ENCODE peak calls at places on chromosomes 16 and 17, in six cellular contexts. One of them, this sample, is unnamed.

GRCh38 chr17:7471729-7472128 is 7.7 kb downstream of the ZBTB4 start:
- DNase-seq in CD4-positive, CD25-positive, alpha-beta regulatory T cell: no peak
- DNase-seq in hepatocyte: no peak
- DNase-seq in A673: no peak
- DNase-seq in Panc1: no peak
- DNase-seq in MM.1S: no peak
- DNase-seq in this sample: no peak

GRCh38 chr16:56914896-56915295 is 17.0 kb upstream of the HERPUD1 start:
- DNase-seq in hepatocyte: no peak
- DNase-seq in MM.1S: no peak
- DNase-seq in A673: no peak
- DNase-seq in Panc1: no peak
- DNase-seq in CD4-positive, CD25-positive, alpha-beta regulatory T cell: no peak
- DNase-seq in this sample: no peak

GRCh38 chr17:8488931-8489330 is 53.2 kb downstream of the NDEL1 start:
- DNase-seq in MM.1S: no peak
- DNase-seq in Panc1: peak; percentile 25
- DNase-seq in A673: peak; percentile 25
- DNase-seq in hepatocyte: peak; percentile 71
- DNase-seq in CD4-positive, CD25-positive, alpha-beta regulatory T cell: no peak
- DNase-seq in this sample: no peak

GRCh38 chr16:53323924-53324323 is 110.3 kb upstream of the RBL2 start:
- DNase-seq in Panc1: no peak
- DNase-seq in A673: no peak
- DNase-seq in hepatocyte: no peak
- DNase-seq in CD4-positive, CD25-positive, alpha-beta regulatory T cell: no peak
- DNase-seq in MM.1S: no peak
- DNase-seq in this sample: no peak

GRCh38 chr17:71681427-71682173 is 439.2 kb upstream of the SOX9 start:
- DNase-seq in MM.1S: no peak
- DNase-seq in hepatocyte: peak; percentile 50
- DNase-seq in CD4-positive, CD25-positive, alpha-beta regulatory T cell: no peak
- DNase-seq in Panc1: no peak
- DNase-seq in A673: no peak
- DNase-seq in this sample: peak; percentile 57

GRCh38 chr17:31580331-31581021 is 189.0 kb downstream of the RAB11FIP4 start:
- DNase-seq in A673: no peak
- DNase-seq in MM.1S: no peak
- DNase-seq in Panc1: no peak
- DNase-seq in hepatocyte: no peak
- DNase-seq in CD4-positive, CD25-positive, alpha-beta regulatory T cell: no peak
- DNase-seq in this sample: no peak

GRCh38 chr16:67537270-67537635 is 8.6 kb downstream of the RIPOR1 start:
- DNase-seq in hepatocyte: peak; percentile 81
- DNase-seq in Panc1: no peak
- DNase-seq in MM.1S: no peak
- DNase-seq in A673: no peak
- DNase-seq in CD4-positive, CD25-positive, alpha-beta regulatory T cell: no peak
- DNase-seq in this sample: peak; percentile 54

GRCh38 chr17:70320642-70321345 is 151.5 kb downstream of the KCNJ2 start:
- DNase-seq in hepatocyte: peak; percentile 27
- DNase-seq in Panc1: no peak
- DNase-seq in A673: peak; percentile 32
- DNase-seq in MM.1S: no peak
- DNase-seq in CD4-positive, CD25-positive, alpha-beta regulatory T cell: no peak
- DNase-seq in this sample: no peak

GRCh38 chr16:50585331-50585776 is 37.2 kb downstream of the NKD1 start:
- DNase-seq in A673: no peak
- DNase-seq in CD4-positive, CD25-positive, alpha-beta regulatory T cell: no peak
- DNase-seq in hepatocyte: peak; percentile 32
- DNase-seq in MM.1S: no peak
- DNase-seq in Panc1: no peak
- DNase-seq in this sample: peak; percentile 49

GRCh38 chr16:19104591-19104990 is 9.2 kb upstream of the ITPRIPL2 start:
- DNase-seq in CD4-positive, CD25-positive, alpha-beta regulatory T cell: no peak
- DNase-seq in Panc1: no peak
- DNase-seq in MM.1S: no peak
- DNase-seq in hepatocyte: no peak
- DNase-seq in A673: no peak
- DNase-seq in this sample: no peak

GRCh38 chr17:31967643-31968042 is 30.8 kb downstream of the SUZ12 start:
- DNase-seq in CD4-positive, CD25-positive, alpha-beta regulatory T cell: no peak
- DNase-seq in hepatocyte: no peak
- DNase-seq in MM.1S: no peak
- DNase-seq in Panc1: no peak
- DNase-seq in A673: no peak
- DNase-seq in this sample: no peak

GRCh38 chr16:70725912-70726828 is 40.3 kb upstream of the MTSS2 start:
- DNase-seq in CD4-positive, CD25-positive, alpha-beta regulatory T cell: no peak
- DNase-seq in A673: no peak
- DNase-seq in Panc1: no peak
- DNase-seq in MM.1S: no peak
- DNase-seq in hepatocyte: peak; percentile 40
- DNase-seq in this sample: no peak

GRCh38 chr17:79562806-79563141 is 48.1 kb downstream of the RBFOX3 start:
- DNase-seq in Panc1: no peak
- DNase-seq in MM.1S: no peak
- DNase-seq in hepatocyte: no peak
- DNase-seq in A673: no peak
- DNase-seq in CD4-positive, CD25-positive, alpha-beta regulatory T cell: no peak
- DNase-seq in this sample: no peak

GRCh38 chr17:81511550-81511799 is 1.1 kb downstream of the ACTG1 start:
- DNase-seq in hepatocyte: no peak
- DNase-seq in CD4-positive, CD25-positive, alpha-beta regulatory T cell: no peak
- DNase-seq in Panc1: no peak
- DNase-seq in A673: no peak
- DNase-seq in MM.1S: no peak
- DNase-seq in this sample: no peak

GRCh38 chr17:27381007-27381501 is 75.2 kb upstream of the KSR1 start:
- DNase-seq in CD4-positive, CD25-positive, alpha-beta regulatory T cell: peak; percentile 67
- DNase-seq in MM.1S: peak; percentile 68
- DNase-seq in hepatocyte: peak; percentile 75
- DNase-seq in Panc1: no peak
- DNase-seq in A673: peak; percentile 69
- DNase-seq in this sample: peak; percentile 56

GRCh38 chr16:74107795-74108610 is 188.6 kb upstream of the PSMD7 start:
- DNase-seq in hepatocyte: peak; percentile 60
- DNase-seq in A673: peak; percentile 79
- DNase-seq in CD4-positive, CD25-positive, alpha-beta regulatory T cell: no peak
- DNase-seq in Panc1: peak; percentile 24
- DNase-seq in MM.1S: peak; percentile 49
- DNase-seq in this sample: peak; percentile 60

GRCh38 chr17:46264456-46265198 is 30.3 kb upstream of the LRRC37A start:
- DNase-seq in A673: no peak
- DNase-seq in hepatocyte: peak; percentile 72
- DNase-seq in CD4-positive, CD25-positive, alpha-beta regulatory T cell: peak; percentile 45
- DNase-seq in MM.1S: no peak
- DNase-seq in Panc1: peak; percentile 61
- DNase-seq in this sample: no peak

GRCh38 chr17:68509151-68510057 is 2.8 kb upstream of the PRKAR1A start:
- DNase-seq in hepatocyte: no peak
- DNase-seq in Panc1: no peak
- DNase-seq in A673: peak; percentile 14
- DNase-seq in CD4-positive, CD25-positive, alpha-beta regulatory T cell: no peak
- DNase-seq in MM.1S: peak; percentile 47
- DNase-seq in this sample: peak; percentile 58

GRCh38 chr16:49437344-49437743 is 63.7 kb downstream of the C16orf78 start:
- DNase-seq in A673: no peak
- DNase-seq in hepatocyte: no peak
- DNase-seq in MM.1S: no peak
- DNase-seq in CD4-positive, CD25-positive, alpha-beta regulatory T cell: no peak
- DNase-seq in Panc1: no peak
- DNase-seq in this sample: no peak

GRCh38 chr16:17283022-17283421 is 187.7 kb downstream of the XYLT1 start:
- DNase-seq in CD4-positive, CD25-positive, alpha-beta regulatory T cell: no peak
- DNase-seq in MM.1S: no peak
- DNase-seq in A673: no peak
- DNase-seq in hepatocyte: no peak
- DNase-seq in Panc1: no peak
- DNase-seq in this sample: no peak

GRCh38 chr17:52048503-52048902 is 110.0 kb downstream of the CA10 start:
- DNase-seq in CD4-positive, CD25-positive, alpha-beta regulatory T cell: no peak
- DNase-seq in hepatocyte: no peak
- DNase-seq in MM.1S: no peak
- DNase-seq in A673: no peak
- DNase-seq in Panc1: no peak
- DNase-seq in this sample: no peak

GRCh38 chr16:59697746-59698145 is 963.6 kb upstream of the GOT2 start:
- DNase-seq in CD4-positive, CD25-positive, alpha-beta regulatory T cell: no peak
- DNase-seq in A673: no peak
- DNase-seq in Panc1: no peak
- DNase-seq in MM.1S: no peak
- DNase-seq in hepatocyte: no peak
- DNase-seq in this sample: no peak

GRCh38 chr16:50718061-50718760 is 23.7 kb upstream of the CYLD start:
- DNase-seq in CD4-positive, CD25-positive, alpha-beta regulatory T cell: no peak
- DNase-seq in hepatocyte: no peak
- DNase-seq in A673: no peak
- DNase-seq in Panc1: no peak
- DNase-seq in MM.1S: no peak
- DNase-seq in this sample: no peak

GRCh38 chr17:73293031-73293430 is 18.8 kb downstream of the CDC42EP4 start:
- DNase-seq in hepatocyte: no peak
- DNase-seq in MM.1S: no peak
- DNase-seq in Panc1: no peak
- DNase-seq in A673: no peak
- DNase-seq in CD4-positive, CD25-positive, alpha-beta regulatory T cell: no peak
- DNase-seq in this sample: no peak

GRCh38 chr17:73293480-73293911 is 18.3 kb downstream of the CDC42EP4 start:
- DNase-seq in hepatocyte: peak; percentile 68
- DNase-seq in A673: no peak
- DNase-seq in MM.1S: no peak
- DNase-seq in CD4-positive, CD25-positive, alpha-beta regulatory T cell: no peak
- DNase-seq in Panc1: no peak
- DNase-seq in this sample: no peak

GRCh38 chr17:73290399-73291259 is 21.2 kb downstream of the CDC42EP4 start:
- DNase-seq in hepatocyte: no peak
- DNase-seq in Panc1: no peak
- DNase-seq in MM.1S: peak; percentile 48
- DNase-seq in A673: no peak
- DNase-seq in CD4-positive, CD25-positive, alpha-beta regulatory T cell: no peak
- DNase-seq in this sample: no peak

GRCh38 chr17:73291260-73291801 is 20.5 kb downstream of the CDC42EP4 start:
- DNase-seq in MM.1S: peak; percentile 78
- DNase-seq in hepatocyte: no peak
- DNase-seq in CD4-positive, CD25-positive, alpha-beta regulatory T cell: no peak
- DNase-seq in A673: no peak
- DNase-seq in Panc1: no peak
- DNase-seq in this sample: peak; percentile 73

GRCh38 chr17:73292031-73292531 is 19.7 kb downstream of the CDC42EP4 start:
- DNase-seq in hepatocyte: no peak
- DNase-seq in MM.1S: no peak
- DNase-seq in A673: no peak
- DNase-seq in Panc1: no peak
- DNase-seq in CD4-positive, CD25-positive, alpha-beta regulatory T cell: no peak
- DNase-seq in this sample: no peak
- H3K4me1 ChIP-seq in hepatocyte: peaks cover 54% of the 10 kb centered on the region
- H3K4me1 ChIP-seq in MM.1S: peaks cover 21% of the 10 kb centered on the region
- H3K4me1 ChIP-seq in A673: no peaks in the 10 kb centered on the region
- H3K4me1 ChIP-seq in Panc1: peaks cover 76% of the 10 kb centered on the region
- H3K4me1 ChIP-seq in CD4-positive, CD25-positive, alpha-beta regulatory T cell: peaks cover 6% of the 10 kb centered on the region
- H3K4me1 ChIP-seq in this sample: peaks cover 33% of the 10 kb centered on the region

GRCh38 chr17:78124081-78124835 is 4.3 kb downstream of the TMC6 start:
- DNase-seq in hepatocyte: no peak
- DNase-seq in CD4-positive, CD25-positive, alpha-beta regulatory T cell: no peak
- DNase-seq in Panc1: no peak
- DNase-seq in MM.1S: no peak
- DNase-seq in A673: no peak
- DNase-seq in this sample: no peak
- H3K27ac ChIP-seq in hepatocyte: no peak overlapping the region
- H3K27ac ChIP-seq in CD4-positive, CD25-positive, alpha-beta regulatory T cell: peak overlapping the region; percentile 92
- H3K27ac ChIP-seq in Panc1: no peak overlapping the region
- H3K27ac ChIP-seq in MM.1S: no peak overlapping the region
- H3K27ac ChIP-seq in A673: no peak overlapping the region
- H3K27ac ChIP-seq in this sample: no peak overlapping the region

GRCh38 chr17:5800131-5800530 is 215.8 kb upstream of the NLRP1 start:
- DNase-seq in Panc1: no peak
- DNase-seq in CD4-positive, CD25-positive, alpha-beta regulatory T cell: no peak
- DNase-seq in A673: no peak
- DNase-seq in MM.1S: no peak
- DNase-seq in hepatocyte: no peak
- DNase-seq in this sample: no peak
- H3K4me1 ChIP-seq in Panc1: no peaks in the 10 kb centered on the region
- H3K4me1 ChIP-seq in CD4-positive, CD25-positive, alpha-beta regulatory T cell: no peaks in the 10 kb centered on the region
- H3K4me1 ChIP-seq in A673: no peaks in the 10 kb centered on the region
- H3K4me1 ChIP-seq in MM.1S: peaks cover 8% of the 10 kb centered on the region
- H3K4me1 ChIP-seq in hepatocyte: no peaks in the 10 kb centered on the region
- H3K4me1 ChIP-seq in this sample: no peaks in the 10 kb centered on the region

DNA sequence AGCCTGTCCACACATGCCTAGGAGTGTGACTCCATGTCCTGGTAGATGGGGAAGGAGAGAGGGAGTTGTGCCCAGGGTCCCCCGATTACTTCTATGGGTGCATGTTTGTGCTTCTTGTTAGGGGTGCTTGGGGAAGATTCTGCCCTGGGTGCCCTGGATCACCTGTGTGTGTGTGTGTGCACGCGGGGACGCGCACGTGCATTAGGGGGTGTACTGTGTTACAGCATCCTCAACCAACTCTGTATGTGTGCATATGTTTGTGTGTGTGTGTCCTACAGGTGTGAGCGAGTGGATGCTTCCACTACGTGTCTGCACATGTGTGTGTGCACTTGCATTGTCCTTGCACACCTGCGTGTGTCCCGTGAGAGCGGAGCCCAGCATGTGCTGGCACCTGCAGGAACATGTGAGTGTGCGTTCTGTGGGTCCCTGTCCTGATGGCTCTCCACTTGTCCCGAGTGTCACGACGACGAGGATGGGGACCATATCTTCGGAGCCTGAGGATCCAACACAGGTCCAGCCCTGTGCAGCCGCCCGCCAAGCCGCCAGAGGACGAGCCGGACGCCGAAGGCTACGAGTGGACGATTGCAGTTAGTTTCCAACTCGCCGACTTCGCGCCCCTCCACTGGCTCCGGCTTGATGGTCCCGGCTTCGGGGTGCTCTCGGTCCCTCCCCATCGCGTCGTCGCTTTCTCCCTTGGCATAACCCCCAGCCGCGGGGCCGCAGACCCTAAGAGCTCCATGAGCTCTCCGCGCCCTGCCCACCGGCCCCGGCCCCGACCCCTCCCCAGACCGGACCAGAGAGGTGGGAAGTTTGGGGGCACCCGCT is 6.0 kb upstream of the TBC1D3B start:
- DNase-seq in MM.1S: peak; percentile 6
- DNase-seq in Panc1: no peak
- DNase-seq in A673: no peak
- DNase-seq in CD4-positive, CD25-positive, alpha-beta regulatory T cell: no peak
- DNase-seq in hepatocyte: peak; percentile 64
- DNase-seq in this sample: no peak
- H3K27ac ChIP-seq in MM.1S: peak overlapping the region; percentile 53
- H3K27ac ChIP-seq in Panc1: no peak overlapping the region
- H3K27ac ChIP-seq in A673: no peak overlapping the region
- H3K27ac ChIP-seq in CD4-positive, CD25-positive, alpha-beta regulatory T cell: no peak overlapping the region
- H3K27ac ChIP-seq in hepatocyte: no peak overlapping the region
- H3K27ac ChIP-seq in this sample: no peak overlapping the region

GRCh38 chr17:17051380-17051779 is 9.1 kb downstream of the MPRIP start:
- DNase-seq in Panc1: no peak
- DNase-seq in A673: no peak
- DNase-seq in MM.1S: no peak
- DNase-seq in CD4-positive, CD25-positive, alpha-beta regulatory T cell: no peak
- DNase-seq in hepatocyte: no peak
- DNase-seq in this sample: no peak
- H3K4me1 ChIP-seq in Panc1: peaks cover 4% of the 10 kb centered on the region
- H3K4me1 ChIP-seq in A673: peaks cover 38% of the 10 kb centered on the region
- H3K4me1 ChIP-seq in MM.1S: peaks cover 3% of the 10 kb centered on the region
- H3K4me1 ChIP-seq in CD4-positive, CD25-positive, alpha-beta regulatory T cell: peaks cover 34% of the 10 kb centered on the region
- H3K4me1 ChIP-seq in hepatocyte: peaks cover 27% of the 10 kb centered on the region
- H3K4me1 ChIP-seq in this sample: peaks cover 20% of the 10 kb centered on the region

This sample was measured in colonic mucosa.